ENCODE peak calls at places on chromosomes 11 and 22, in six cellular contexts. One of them, this sample, is unnamed.
A peak's percentile ranks its signal among the peaks of the same experiment; 100 is the strongest.

GRCh38 chr11:15006139-15006759 is 34.1 kb upstream of the CALCA start:
- DNase-seq in GM12891: no peak
- DNase-seq in K562: peak; percentile 59
- DNase-seq in GM12878: peak; percentile 0
- DNase-seq in H1: no peak
- DNase-seq in HepG2: peak; percentile 46
- DNase-seq in this sample: no peak

GRCh38 chr11:63635762-63636465 is 21.7 kb upstream of the PLAAT3 start:
- DNase-seq in GM12891: peak; percentile 37
- DNase-seq in K562: peak; percentile 73
- DNase-seq in GM12878: peak; percentile 20
- DNase-seq in H1: peak; percentile 85
- DNase-seq in HepG2: peak; percentile 47
- DNase-seq in this sample: peak; percentile 36

GRCh38 chr11:8068605-8069221 is 12.3 kb upstream of the TUB start:
- DNase-seq in GM12891: no peak
- DNase-seq in K562: peak; percentile 24
- DNase-seq in GM12878: no peak
- DNase-seq in H1: no peak
- DNase-seq in HepG2: peak; percentile 47
- DNase-seq in this sample: no peak

GRCh38 chr11:130278151-130278550 is 36.6 kb downstream of the ZBTB44 start:
- DNase-seq in GM12891: no peak
- DNase-seq in K562: no peak
- DNase-seq in GM12878: peak; percentile 48
- DNase-seq in H1: no peak
- DNase-seq in HepG2: no peak
- DNase-seq in this sample: no peak

GRCh38 chr11:103737791-103738190 is 298.6 kb upstream of the DDI1 start:
- DNase-seq in GM12891: no peak
- DNase-seq in K562: no peak
- DNase-seq in GM12878: no peak
- DNase-seq in H1: no peak
- DNase-seq in HepG2: no peak
- DNase-seq in this sample: no peak

GRCh38 chr11:121352301-121352891 is 59.8 kb downstream of the SC5D start:
- DNase-seq in GM12891: no peak
- DNase-seq in K562: no peak
- DNase-seq in GM12878: no peak
- DNase-seq in H1: no peak
- DNase-seq in HepG2: no peak
- DNase-seq in this sample: no peak

GRCh38 chr11:130945945-130946344 is 29.7 kb upstream of the SNX19 start:
- DNase-seq in GM12891: no peak
- DNase-seq in K562: no peak
- DNase-seq in GM12878: no peak
- DNase-seq in H1: no peak
- DNase-seq in HepG2: no peak
- DNase-seq in this sample: no peak

GRCh38 chr22:42446151-42446550 is 13.9 kb upstream of the NFAM1 start:
- DNase-seq in GM12891: no peak
- DNase-seq in K562: no peak
- DNase-seq in GM12878: no peak
- DNase-seq in H1: no peak
- DNase-seq in HepG2: no peak
- DNase-seq in this sample: no peak

GRCh38 chr11:93396356-93396755 is 65.8 kb downstream of the DEUP1 start:
- DNase-seq in GM12891: no peak
- DNase-seq in K562: no peak
- DNase-seq in GM12878: no peak
- DNase-seq in H1: no peak
- DNase-seq in HepG2: no peak
- DNase-seq in this sample: no peak

GRCh38 chr11:66470015-66470414 is 3.3 kb downstream of the PELI3 start:
- DNase-seq in GM12891: no peak
- DNase-seq in K562: no peak
- DNase-seq in GM12878: no peak
- DNase-seq in H1: peak; percentile 42
- DNase-seq in HepG2: no peak
- DNase-seq in this sample: no peak

GRCh38 chr11:11984563-11984962 is 23.9 kb downstream of the DKK3 start:
- DNase-seq in GM12891: no peak
- DNase-seq in K562: no peak
- DNase-seq in GM12878: no peak
- DNase-seq in H1: no peak
- DNase-seq in HepG2: no peak
- DNase-seq in this sample: no peak

GRCh38 chr11:129143335-129143734 is 48.8 kb downstream of the ARHGAP32 start:
- DNase-seq in GM12891: no peak
- DNase-seq in K562: no peak
- DNase-seq in GM12878: no peak
- DNase-seq in H1: no peak
- DNase-seq in HepG2: peak; percentile 97
- DNase-seq in this sample: no peak

GRCh38 chr11:126216526-126217305 is 5.1 kb downstream of the FAM118B start:
- DNase-seq in GM12891: no peak
- DNase-seq in K562: no peak
- DNase-seq in GM12878: no peak
- DNase-seq in H1: no peak
- DNase-seq in HepG2: no peak
- DNase-seq in this sample: no peak

GRCh38 chr11:69451289-69451688 is 30.2 kb upstream of the LINC01488 start:
- DNase-seq in GM12891: no peak
- DNase-seq in K562: no peak
- DNase-seq in GM12878: no peak
- DNase-seq in H1: no peak
- DNase-seq in HepG2: no peak
- DNase-seq in this sample: no peak

GRCh38 chr11:69353696-69354544 is 60.0 kb downstream of the MYEOV start:
- DNase-seq in GM12891: no peak
- DNase-seq in K562: no peak
- DNase-seq in GM12878: no peak
- DNase-seq in H1: peak; percentile 45
- DNase-seq in HepG2: no peak
- DNase-seq in this sample: no peak

GRCh38 chr11:128669491-128669890 is 24.4 kb upstream of the FLI1 start:
- DNase-seq in GM12891: no peak
- DNase-seq in K562: no peak
- DNase-seq in GM12878: no peak
- DNase-seq in H1: no peak
- DNase-seq in HepG2: no peak
- DNase-seq in this sample: no peak

GRCh38 chr11:47378011-47378835 is at the start of gene SPI1:
- DNase-seq in GM12891: peak; percentile 84
- DNase-seq in K562: peak; percentile 95
- DNase-seq in GM12878: peak; percentile 41
- DNase-seq in H1: no peak
- DNase-seq in HepG2: no peak
- DNase-seq in this sample: peak; percentile 80

GRCh38 chr11:47376183-47376542 is 2.2 kb downstream of the SPI1 start:
- DNase-seq in GM12891: no peak
- DNase-seq in K562: no peak
- DNase-seq in GM12878: no peak
- DNase-seq in H1: no peak
- DNase-seq in HepG2: no peak
- DNase-seq in this sample: no peak

GRCh38 chr11:47377571-47378010 is 756 bp downstream of the SPI1 start:
- DNase-seq in GM12891: no peak
- DNase-seq in K562: peak; percentile 71
- DNase-seq in GM12878: no peak
- DNase-seq in H1: no peak
- DNase-seq in HepG2: no peak
- DNase-seq in this sample: no peak

GRCh38 chr11:47375546-47376085 is 2.7 kb downstream of the SPI1 start:
- DNase-seq in GM12891: no peak
- DNase-seq in K562: no peak
- DNase-seq in GM12878: no peak
- DNase-seq in H1: no peak
- DNase-seq in HepG2: no peak
- DNase-seq in this sample: no peak

GRCh38 chr11:47376543-47377371 is 1.6 kb downstream of the SPI1 start:
- DNase-seq in GM12891: no peak
- DNase-seq in K562: peak; percentile 79
- DNase-seq in GM12878: no peak
- DNase-seq in H1: no peak
- DNase-seq in HepG2: no peak
- DNase-seq in this sample: no peak
- TF ChIP-seq POLR2A in GM12891: no peak
- TF ChIP-seq POLR2A in K562: no peak
- TF ChIP-seq POLR2A in GM12878: peak; percentile 47
- TF ChIP-seq POLR2A in H1: no peak
- TF ChIP-seq POLR2A in HepG2: no peak
- TF ChIP-seq POLR2A in this sample: peak; percentile 40

GRCh38 chr11:20367313-20367948 is 3.9 kb downstream of the HTATIP2 start:
- DNase-seq in GM12891: no peak
- DNase-seq in K562: peak; percentile 79
- DNase-seq in GM12878: no peak
- DNase-seq in H1: no peak
- DNase-seq in HepG2: peak; percentile 24
- DNase-seq in this sample: no peak
- TF ChIP-seq POLR2AphosphoS5 in GM12891: no peak
- TF ChIP-seq POLR2AphosphoS5 in K562: no peak
- TF ChIP-seq POLR2AphosphoS5 in GM12878: no peak
- TF ChIP-seq POLR2AphosphoS5 in H1: no peak
- TF ChIP-seq POLR2AphosphoS5 in HepG2: no peak
- TF ChIP-seq POLR2AphosphoS5 in this sample: no peak

DNA sequence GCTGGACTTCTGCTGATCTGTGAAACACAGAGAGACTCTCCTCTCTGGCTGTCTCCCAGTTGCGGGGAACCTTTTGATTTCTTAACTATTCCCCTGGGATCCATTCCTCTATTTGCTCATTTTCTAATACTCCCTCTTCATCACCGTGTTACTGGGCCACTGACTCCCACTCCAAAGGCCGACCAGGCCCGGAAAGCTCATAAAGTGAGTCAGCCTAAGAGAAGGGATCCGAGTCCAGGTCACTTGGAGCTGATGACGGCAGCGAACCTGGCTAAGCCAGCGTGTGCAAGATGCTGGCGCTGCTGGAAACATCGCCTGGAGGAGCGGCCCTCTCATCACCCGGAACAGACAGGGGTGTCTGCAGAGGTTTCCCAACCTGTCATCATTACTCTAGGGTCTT is 112.8 kb downstream of the FBXO7 start:
- DNase-seq in GM12891: no peak
- DNase-seq in K562: no peak
- DNase-seq in GM12878: no peak
- DNase-seq in H1: no peak
- DNase-seq in HepG2: no peak
- DNase-seq in this sample: no peak
- TF ChIP-seq TAF1 in GM12891: no peak
- TF ChIP-seq TAF1 in K562: no peak
- TF ChIP-seq TAF1 in GM12878: no peak
- TF ChIP-seq TAF1 in H1: no peak
- TF ChIP-seq TAF1 in HepG2: no peak
- TF ChIP-seq TAF1 in this sample: no peak

DNA sequence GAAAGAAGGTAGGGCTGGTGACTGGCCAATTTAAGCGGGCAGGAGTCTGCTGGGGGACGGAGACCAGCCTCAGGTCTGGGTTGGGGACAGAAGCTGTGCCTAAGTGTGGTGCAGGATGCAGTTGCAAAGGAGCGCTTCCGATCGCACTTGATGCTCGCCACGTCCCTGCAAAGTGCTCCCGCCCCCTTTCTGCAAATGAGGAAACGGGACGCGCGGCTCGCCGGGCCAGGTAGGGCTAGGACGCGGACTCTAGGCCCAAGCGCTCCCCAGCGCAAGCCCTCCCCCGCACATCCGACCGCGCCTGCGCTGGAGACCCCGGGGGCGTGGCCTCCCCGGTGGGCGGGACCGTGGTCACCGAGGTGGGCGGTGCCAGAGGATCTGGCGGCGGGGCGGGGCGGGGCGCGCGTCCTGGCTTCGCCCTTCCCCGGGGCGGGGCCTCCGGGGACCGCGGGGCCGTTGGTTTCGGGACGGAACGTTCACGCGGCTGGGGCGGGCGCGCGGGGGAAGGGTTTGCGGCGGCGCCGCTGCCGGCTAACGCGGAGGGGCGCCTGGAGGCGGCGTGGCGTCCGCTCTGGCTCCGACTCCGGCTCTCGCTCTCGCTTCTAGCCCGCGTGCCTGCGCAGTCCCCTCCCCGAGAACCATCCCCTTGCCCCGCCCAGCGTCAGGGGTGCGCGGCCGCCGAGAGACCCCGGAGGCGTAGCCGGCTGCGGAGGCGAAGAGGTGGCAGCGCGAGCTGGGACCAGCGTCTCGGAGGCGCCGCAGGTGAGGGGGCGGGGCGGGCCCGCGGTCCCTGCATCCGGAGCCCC is at the start of gene FAM118A:
- DNase-seq in GM12891: peak; percentile 95
- DNase-seq in K562: peak; percentile 91
- DNase-seq in GM12878: peak; percentile 81
- DNase-seq in H1: peak; percentile 100
- DNase-seq in HepG2: peak; percentile 87
- DNase-seq in this sample: peak; percentile 94
- TF ChIP-seq POLR2A in GM12891: peak; percentile 79
- TF ChIP-seq POLR2A in K562: peak; percentile 76
- TF ChIP-seq POLR2A in GM12878: peak; percentile 89
- TF ChIP-seq POLR2A in H1: peak; percentile 72
- TF ChIP-seq POLR2A in HepG2: peak; percentile 75
- TF ChIP-seq POLR2A in this sample: peak; percentile 83

DNA sequence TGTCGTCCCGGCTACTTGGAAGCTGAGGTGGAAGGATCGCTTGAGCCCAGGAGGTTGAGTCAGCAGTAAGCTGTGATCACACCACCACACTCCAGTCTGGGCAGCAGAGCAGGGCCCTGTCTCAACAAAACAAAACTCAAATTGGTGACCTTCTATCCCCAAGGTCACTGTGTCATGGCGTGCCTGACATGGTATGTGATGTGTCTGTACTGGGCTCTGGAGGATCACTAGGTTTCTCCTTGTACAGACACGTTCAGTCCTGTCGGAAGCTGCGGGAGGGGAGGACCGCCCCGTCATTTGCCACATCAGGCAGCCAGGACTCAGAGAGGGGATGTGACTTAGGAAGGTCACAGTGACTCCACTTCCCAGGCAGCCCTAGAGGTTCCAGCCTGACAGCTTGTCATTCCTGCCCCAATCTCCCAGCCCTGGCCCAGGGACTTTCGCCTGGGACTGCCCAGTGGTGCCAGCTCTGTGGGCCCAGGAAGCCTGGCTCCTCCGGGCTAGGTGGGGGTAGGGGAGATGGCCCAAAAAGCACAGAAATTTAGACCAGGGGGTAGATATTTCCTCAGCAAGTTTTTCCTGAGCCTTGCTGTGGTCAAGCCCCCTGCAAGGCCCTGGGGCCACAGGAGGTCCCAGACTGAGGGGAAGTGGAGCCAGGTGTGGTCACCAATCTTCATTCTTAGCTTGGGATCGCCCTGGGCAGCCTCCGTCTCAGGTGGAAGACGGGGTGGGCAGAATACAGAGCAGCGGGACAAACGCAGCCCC is 53.2 kb downstream of the TRIOBP start:
- DNase-seq in GM12891: no peak
- DNase-seq in K562: no peak
- DNase-seq in GM12878: no peak
- DNase-seq in H1: no peak
- DNase-seq in HepG2: peak; percentile 28
- DNase-seq in this sample: no peak
- TF ChIP-seq POLR2AphosphoS5 in GM12891: no peak
- TF ChIP-seq POLR2AphosphoS5 in K562: no peak
- TF ChIP-seq POLR2AphosphoS5 in GM12878: no peak
- TF ChIP-seq POLR2AphosphoS5 in H1: no peak
- TF ChIP-seq POLR2AphosphoS5 in HepG2: no peak
- TF ChIP-seq POLR2AphosphoS5 in this sample: no peak